ENCODE peak calls at places on chromosomes 16 and 17, in eight cellular contexts. One of them, this sample, is unnamed.

GRCh38 chr17:57970706-57971105 is 15.5 kb upstream of the CUEDC1 start:
- DNase-seq in AG04449: no peak
- DNase-seq in ovary: no peak
- DNase-seq in nephron progenitor cell: no peak
- DNase-seq in breast epithelium: no peak
- DNase-seq in WTC11: no peak
- DNase-seq in astrocyte of the spinal cord: peak; percentile 69
- DNase-seq in kidney epithelial cell: no peak
- DNase-seq in this sample: peak; percentile 75

GRCh38 chr17:44539664-44540063 is 17.6 kb upstream of the FZD2 start:
- DNase-seq in AG04449: no peak
- DNase-seq in ovary: no peak
- DNase-seq in nephron progenitor cell: peak; percentile 36
- DNase-seq in breast epithelium: no peak
- DNase-seq in WTC11: peak; percentile 94
- DNase-seq in astrocyte of the spinal cord: no peak
- DNase-seq in kidney epithelial cell: no peak
- DNase-seq in this sample: no peak

GRCh38 chr17:30095507-30096244 is 20.9 kb upstream of the NSRP1 start:
- DNase-seq in AG04449: no peak
- DNase-seq in ovary: no peak
- DNase-seq in nephron progenitor cell: peak; percentile 24
- DNase-seq in breast epithelium: no peak
- DNase-seq in WTC11: no peak
- DNase-seq in astrocyte of the spinal cord: peak; percentile 85
- DNase-seq in kidney epithelial cell: peak; percentile 54
- DNase-seq in this sample: no peak

GRCh38 chr17:28345420-28346198 is 10.0 kb downstream of the TNFAIP1 start:
- DNase-seq in AG04449: no peak
- DNase-seq in ovary: no peak
- DNase-seq in nephron progenitor cell: no peak
- DNase-seq in breast epithelium: peak; percentile 37
- DNase-seq in WTC11: no peak
- DNase-seq in astrocyte of the spinal cord: peak; percentile 7
- DNase-seq in kidney epithelial cell: no peak
- DNase-seq in this sample: no peak

GRCh38 chr17:32725697-32726096 is 151.2 kb downstream of the MYO1D start:
- DNase-seq in AG04449: no peak
- DNase-seq in ovary: no peak
- DNase-seq in nephron progenitor cell: no peak
- DNase-seq in breast epithelium: no peak
- DNase-seq in WTC11: no peak
- DNase-seq in astrocyte of the spinal cord: no peak
- DNase-seq in kidney epithelial cell: no peak
- DNase-seq in this sample: no peak

GRCh38 chr16:4261557-4262172 is 11.2 kb downstream of the TFAP4 start:
- DNase-seq in AG04449: no peak
- DNase-seq in ovary: peak; percentile 37
- DNase-seq in nephron progenitor cell: peak; percentile 84
- DNase-seq in breast epithelium: no peak
- DNase-seq in WTC11: peak; percentile 90
- DNase-seq in astrocyte of the spinal cord: peak; percentile 13
- DNase-seq in kidney epithelial cell: no peak
- DNase-seq in this sample: no peak

GRCh38 chr17:78922876-78923498 is 2.2 kb downstream of the TIMP2 start:
- DNase-seq in AG04449: no peak
- DNase-seq in ovary: no peak
- DNase-seq in nephron progenitor cell: no peak
- DNase-seq in breast epithelium: no peak
- DNase-seq in WTC11: no peak
- DNase-seq in astrocyte of the spinal cord: no peak
- DNase-seq in kidney epithelial cell: no peak
- DNase-seq in this sample: no peak

GRCh38 chr17:7483238-7484066 is 714 bp upstream of the POLR2A start:
- DNase-seq in AG04449: peak; percentile 73
- DNase-seq in ovary: peak; percentile 96
- DNase-seq in nephron progenitor cell: peak; percentile 89
- DNase-seq in breast epithelium: peak; percentile 97
- DNase-seq in WTC11: peak; percentile 95
- DNase-seq in astrocyte of the spinal cord: peak; percentile 88
- DNase-seq in kidney epithelial cell: peak; percentile 65
- DNase-seq in this sample: peak; percentile 72

GRCh38 chr17:41734139-41734948 is at the start of gene HAP1:
- DNase-seq in AG04449: no peak
- DNase-seq in ovary: no peak
- DNase-seq in nephron progenitor cell: peak; percentile 78
- DNase-seq in breast epithelium: no peak
- DNase-seq in WTC11: peak; percentile 78
- DNase-seq in astrocyte of the spinal cord: no peak
- DNase-seq in kidney epithelial cell: no peak
- DNase-seq in this sample: no peak

GRCh38 chr17:31397256-31397939 is 5.9 kb downstream of the RAB11FIP4 start:
- DNase-seq in AG04449: no peak
- DNase-seq in ovary: no peak
- DNase-seq in nephron progenitor cell: no peak
- DNase-seq in breast epithelium: no peak
- DNase-seq in WTC11: no peak
- DNase-seq in astrocyte of the spinal cord: no peak
- DNase-seq in kidney epithelial cell: no peak
- DNase-seq in this sample: no peak

GRCh38 chr16:77584205-77584859 is 138.0 kb upstream of the NUDT7 start:
- DNase-seq in AG04449: peak; percentile 29
- DNase-seq in ovary: no peak
- DNase-seq in nephron progenitor cell: peak; percentile 52
- DNase-seq in breast epithelium: peak; percentile 40
- DNase-seq in WTC11: peak; percentile 53
- DNase-seq in astrocyte of the spinal cord: peak; percentile 83
- DNase-seq in kidney epithelial cell: no peak
- DNase-seq in this sample: peak; percentile 33

GRCh38 chr17:36183001-36183810 is 6.8 kb upstream of the TBC1D3B start:
- DNase-seq in AG04449: peak; percentile 23
- DNase-seq in ovary: peak; percentile 46
- DNase-seq in nephron progenitor cell: peak; percentile 94
- DNase-seq in breast epithelium: peak; percentile 68
- DNase-seq in WTC11: peak; percentile 82
- DNase-seq in astrocyte of the spinal cord: peak; percentile 85
- DNase-seq in kidney epithelial cell: peak; percentile 38
- DNase-seq in this sample: no peak

GRCh38 chr16:8962393-8963009 is 1.2 kb downstream of the USP7 start:
- DNase-seq in AG04449: no peak
- DNase-seq in ovary: no peak
- DNase-seq in nephron progenitor cell: peak; percentile 35
- DNase-seq in breast epithelium: no peak
- DNase-seq in WTC11: no peak
- DNase-seq in astrocyte of the spinal cord: no peak
- DNase-seq in kidney epithelial cell: no peak
- DNase-seq in this sample: no peak

GRCh38 chr17:73998246-73999220 is 204.9 kb upstream of the RPL38 start:
- DNase-seq in AG04449: no peak
- DNase-seq in ovary: no peak
- DNase-seq in nephron progenitor cell: peak; percentile 76
- DNase-seq in breast epithelium: peak; percentile 20
- DNase-seq in WTC11: peak; percentile 88
- DNase-seq in astrocyte of the spinal cord: no peak
- DNase-seq in kidney epithelial cell: no peak
- DNase-seq in this sample: no peak

GRCh38 chr16:17194190-17194780 is 276.5 kb downstream of the XYLT1 start:
- DNase-seq in AG04449: no peak
- DNase-seq in ovary: peak; percentile 23
- DNase-seq in nephron progenitor cell: peak; percentile 76
- DNase-seq in breast epithelium: no peak
- DNase-seq in WTC11: peak; percentile 87
- DNase-seq in astrocyte of the spinal cord: peak; percentile 23
- DNase-seq in kidney epithelial cell: no peak
- DNase-seq in this sample: no peak

GRCh38 chr16:23706439-23706838 is 6.6 kb downstream of the ERN2 start:
- DNase-seq in AG04449: no peak
- DNase-seq in ovary: no peak
- DNase-seq in nephron progenitor cell: no peak
- DNase-seq in breast epithelium: no peak
- DNase-seq in WTC11: no peak
- DNase-seq in astrocyte of the spinal cord: no peak
- DNase-seq in kidney epithelial cell: no peak
- DNase-seq in this sample: no peak

GRCh38 chr17:14046978-14047377 is 22.3 kb upstream of the COX10 start:
- DNase-seq in AG04449: no peak
- DNase-seq in ovary: no peak
- DNase-seq in nephron progenitor cell: no peak
- DNase-seq in breast epithelium: no peak
- DNase-seq in WTC11: no peak
- DNase-seq in astrocyte of the spinal cord: no peak
- DNase-seq in kidney epithelial cell: no peak
- DNase-seq in this sample: no peak

GRCh38 chr16:8941718-8942344 is 21.9 kb downstream of the USP7 start:
- DNase-seq in AG04449: no peak
- DNase-seq in ovary: no peak
- DNase-seq in nephron progenitor cell: no peak
- DNase-seq in breast epithelium: no peak
- DNase-seq in WTC11: no peak
- DNase-seq in astrocyte of the spinal cord: no peak
- DNase-seq in kidney epithelial cell: no peak
- DNase-seq in this sample: no peak

GRCh38 chr16:80993293-80993691 is 13.4 kb downstream of the CMC2 start:
- DNase-seq in AG04449: peak; percentile 87
- DNase-seq in ovary: no peak
- DNase-seq in nephron progenitor cell: no peak
- DNase-seq in breast epithelium: no peak
- DNase-seq in WTC11: no peak
- DNase-seq in astrocyte of the spinal cord: peak; percentile 90
- DNase-seq in kidney epithelial cell: peak; percentile 65
- DNase-seq in this sample: peak; percentile 54

GRCh38 chr17:8420041-8420934 is 15.4 kb upstream of the NDEL1 start:
- DNase-seq in AG04449: no peak
- DNase-seq in ovary: peak; percentile 54
- DNase-seq in nephron progenitor cell: no peak
- DNase-seq in breast epithelium: peak; percentile 45
- DNase-seq in WTC11: no peak
- DNase-seq in astrocyte of the spinal cord: peak; percentile 65
- DNase-seq in kidney epithelial cell: no peak
- DNase-seq in this sample: no peak

GRCh38 chr17:64632606-64633005 is 29.5 kb downstream of the SMURF2 start:
- DNase-seq in AG04449: no peak
- DNase-seq in ovary: no peak
- DNase-seq in nephron progenitor cell: no peak
- DNase-seq in breast epithelium: no peak
- DNase-seq in WTC11: no peak
- DNase-seq in astrocyte of the spinal cord: no peak
- DNase-seq in kidney epithelial cell: no peak
- DNase-seq in this sample: no peak

GRCh38 chr17:50172130-50172529 is 6.3 kb downstream of the SGCA start:
- DNase-seq in AG04449: no peak
- DNase-seq in ovary: no peak
- DNase-seq in nephron progenitor cell: no peak
- DNase-seq in breast epithelium: no peak
- DNase-seq in WTC11: no peak
- DNase-seq in astrocyte of the spinal cord: no peak
- DNase-seq in kidney epithelial cell: no peak
- DNase-seq in this sample: no peak

GRCh38 chr17:49676276-49676868 is 1.5 kb downstream of the SPOP start:
- DNase-seq in AG04449: no peak
- DNase-seq in ovary: no peak
- DNase-seq in nephron progenitor cell: no peak
- DNase-seq in breast epithelium: no peak
- DNase-seq in WTC11: no peak
- DNase-seq in astrocyte of the spinal cord: peak; percentile 45
- DNase-seq in kidney epithelial cell: no peak
- DNase-seq in this sample: no peak

GRCh38 chr17:70168044-70168978 is 1.0 kb upstream of the KCNJ2 start:
- DNase-seq in AG04449: peak; percentile 12
- DNase-seq in ovary: peak; percentile 43
- DNase-seq in nephron progenitor cell: peak; percentile 57
- DNase-seq in breast epithelium: peak; percentile 55
- DNase-seq in WTC11: peak; percentile 65
- DNase-seq in astrocyte of the spinal cord: peak; percentile 86
- DNase-seq in kidney epithelial cell: peak; percentile 47
- DNase-seq in this sample: peak; percentile 42

GRCh38 chr17:65360961-65361552 is 200.4 kb downstream of the AXIN2 start:
- DNase-seq in AG04449: no peak
- DNase-seq in ovary: no peak
- DNase-seq in nephron progenitor cell: no peak
- DNase-seq in breast epithelium: no peak
- DNase-seq in WTC11: no peak
- DNase-seq in astrocyte of the spinal cord: no peak
- DNase-seq in kidney epithelial cell: no peak
- DNase-seq in this sample: no peak

GRCh38 chr17:75249564-75249963 is 11.8 kb downstream of the GGA3 start:
- DNase-seq in AG04449: no peak
- DNase-seq in ovary: no peak
- DNase-seq in nephron progenitor cell: no peak
- DNase-seq in breast epithelium: no peak
- DNase-seq in WTC11: no peak
- DNase-seq in astrocyte of the spinal cord: no peak
- DNase-seq in kidney epithelial cell: no peak
- DNase-seq in this sample: no peak
- TF ChIP-seq CTCF in AG04449: no peak
- TF ChIP-seq CTCF in ovary: no peak
- TF ChIP-seq CTCF in nephron progenitor cell: no peak
- TF ChIP-seq CTCF in breast epithelium: no peak
- TF ChIP-seq CTCF in WTC11: no peak
- TF ChIP-seq CTCF in astrocyte of the spinal cord: no peak
- TF ChIP-seq CTCF in kidney epithelial cell: no peak
- TF ChIP-seq CTCF in this sample: no peak

GRCh38 chr16:10949424-10949970 is 5.1 kb downstream of the CLEC16A start:
- DNase-seq in AG04449: no peak
- DNase-seq in ovary: no peak
- DNase-seq in nephron progenitor cell: peak; percentile 21
- DNase-seq in breast epithelium: no peak
- DNase-seq in WTC11: peak; percentile 59
- DNase-seq in astrocyte of the spinal cord: peak; percentile 68
- DNase-seq in kidney epithelial cell: no peak
- DNase-seq in this sample: no peak
- TF ChIP-seq CTCF in AG04449: no peak
- TF ChIP-seq CTCF in ovary: no peak
- TF ChIP-seq CTCF in nephron progenitor cell: no peak
- TF ChIP-seq CTCF in breast epithelium: no peak
- TF ChIP-seq CTCF in WTC11: no peak
- TF ChIP-seq CTCF in astrocyte of the spinal cord: no peak
- TF ChIP-seq CTCF in kidney epithelial cell: no peak
- TF ChIP-seq CTCF in this sample: no peak

DNA sequence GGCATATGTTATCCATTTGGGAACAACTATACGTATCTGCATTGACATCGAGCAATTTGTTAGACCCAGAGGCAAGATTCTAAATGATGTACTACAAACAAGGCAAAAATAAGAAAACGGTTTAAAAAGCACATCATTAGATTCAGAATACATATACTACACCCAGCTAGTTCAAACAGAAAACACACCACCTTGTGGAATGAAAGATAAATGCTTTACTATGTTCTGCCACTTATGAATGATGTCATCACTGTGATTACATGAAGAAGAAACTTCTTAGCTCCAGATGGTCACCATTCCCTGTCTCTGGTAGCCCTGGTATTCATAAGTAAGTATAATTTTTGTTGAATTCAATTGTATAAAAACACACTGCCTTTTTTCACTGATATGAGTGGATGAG is 7.8 kb downstream of the NACA2 start:
- DNase-seq in AG04449: peak; percentile 16
- DNase-seq in ovary: no peak
- DNase-seq in nephron progenitor cell: no peak
- DNase-seq in breast epithelium: no peak
- DNase-seq in WTC11: no peak
- DNase-seq in astrocyte of the spinal cord: peak; percentile 47
- DNase-seq in kidney epithelial cell: no peak
- DNase-seq in this sample: peak; percentile 76
- TF ChIP-seq CTCF in AG04449: peak; percentile 25
- TF ChIP-seq CTCF in ovary: no peak
- TF ChIP-seq CTCF in nephron progenitor cell: no peak
- TF ChIP-seq CTCF in breast epithelium: no peak
- TF ChIP-seq CTCF in WTC11: no peak
- TF ChIP-seq CTCF in astrocyte of the spinal cord: peak; percentile 28
- TF ChIP-seq CTCF in kidney epithelial cell: peak; percentile 13
- TF ChIP-seq CTCF in this sample: peak; percentile 25

GRCh38 chr16:3149630-3150345 is 15.0 kb downstream of the ZNF213 start:
- DNase-seq in AG04449: no peak
- DNase-seq in ovary: peak; percentile 63
- DNase-seq in nephron progenitor cell: peak; percentile 79
- DNase-seq in breast epithelium: peak; percentile 45
- DNase-seq in WTC11: peak; percentile 84
- DNase-seq in astrocyte of the spinal cord: peak; percentile 60
- DNase-seq in kidney epithelial cell: no peak
- DNase-seq in this sample: no peak
- TF ChIP-seq CTCF in AG04449: peak; percentile 80
- TF ChIP-seq CTCF in ovary: peak; percentile 37
- TF ChIP-seq CTCF in nephron progenitor cell: peak; percentile 36
- TF ChIP-seq CTCF in breast epithelium: no peak
- TF ChIP-seq CTCF in WTC11: no peak
- TF ChIP-seq CTCF in astrocyte of the spinal cord: peak; percentile 65
- TF ChIP-seq CTCF in kidney epithelial cell: peak; percentile 64
- TF ChIP-seq CTCF in this sample: peak; percentile 50

This sample was measured in HFF-Myc.